ENCODE peak calls at places on chromosome 2, in four cellular contexts. R is coronary artery, C is progenitor cell of endocrine pancreas, G is stomach. W is an unnamed sample.
A peak's percentile ranks its signal among the peaks of the same experiment; 100 is the strongest.

GRCh38 chr2:16257725-16258028 is 317.3 kb downstream of the MYCN start:
- DNase-seq in R (peak; percentile 38), C (no peak), G (no peak), W (no peak)

GRCh38 chr2:24881158-24881557 is 38.9 kb downstream of the ADCY3 start:
- DNase-seq in R (no peak), C (no peak), G (no peak), W (no peak)

GRCh38 chr2:53594586-53594918 is 173.1 kb upstream of the CHAC2 start:
- DNase-seq in R (no peak), C (no peak), G (no peak), W (no peak)

GRCh38 chr2:44118257-44118656 is 50.4 kb upstream of the PPM1B start:
- DNase-seq in R (no peak), C (no peak), G (no peak), W (no peak)

GRCh38 chr2:127121776-127122176 is 14.8 kb upstream of the BIN1 start:
- DNase-seq in R (no peak), C (no peak), G (no peak), W (no peak)

GRCh38 chr2:185044323-185044874 is 446.1 kb downstream of the ZNF804A start:
- DNase-seq in R (no peak), C (no peak), G (no peak), W (no peak)

GRCh38 chr2:55616509-55617159 is 788 bp downstream of the PPP4R3B start:
- DNase-seq in R (no peak), C (no peak), G (no peak), W (no peak)

GRCh38 chr2:84048964-84049363 is 410.1 kb downstream of the SUCLG1 start:
- DNase-seq in R (no peak), C (no peak), G (no peak), W (no peak)

GRCh38 chr2:132670961-132671781 is 1.2 kb upstream of the LYPD1 start:
- DNase-seq in R (no peak), C (peak; percentile 10), G (no peak), W (peak; percentile 14)

GRCh38 chr2:8728305-8729015 is 46.6 kb downstream of the ID2 start:
- DNase-seq in R (no peak), C (no peak), G (no peak), W (no peak)

GRCh38 chr2:194822097-194822496 is 834.9 kb upstream of the SLC39A10 start:
- DNase-seq in R (no peak), C (no peak), G (no peak), W (no peak)

GRCh38 chr2:194824450-194824849 is 832.6 kb upstream of the SLC39A10 start:
- DNase-seq in R (no peak), C (no peak), G (no peak), W (no peak)

GRCh38 chr2:194822657-194823056 is 834.4 kb upstream of the SLC39A10 start:
- DNase-seq in R (no peak), C (no peak), G (no peak), W (no peak)

GRCh38 chr2:194815475-194815874 is 841.6 kb upstream of the SLC39A10 start:
- DNase-seq in R (no peak), C (no peak), G (no peak), W (no peak)

GRCh38 chr2:194819367-194819766 is 837.7 kb upstream of the SLC39A10 start:
- DNase-seq in R (no peak), C (no peak), G (no peak), W (no peak)
- TF ChIP-seq CTCF in R (no peak), C (peak; percentile 32), G (no peak), W (no peak)

GRCh38 chr2:85503168-85503610 is 35.8 kb upstream of the MAT2A start:
- DNase-seq in R (no peak), C (no peak), G (peak; percentile 38), W (no peak)
- TF ChIP-seq CTCF in R (no peak), C (no peak), G (no peak), W (no peak)

DNA sequence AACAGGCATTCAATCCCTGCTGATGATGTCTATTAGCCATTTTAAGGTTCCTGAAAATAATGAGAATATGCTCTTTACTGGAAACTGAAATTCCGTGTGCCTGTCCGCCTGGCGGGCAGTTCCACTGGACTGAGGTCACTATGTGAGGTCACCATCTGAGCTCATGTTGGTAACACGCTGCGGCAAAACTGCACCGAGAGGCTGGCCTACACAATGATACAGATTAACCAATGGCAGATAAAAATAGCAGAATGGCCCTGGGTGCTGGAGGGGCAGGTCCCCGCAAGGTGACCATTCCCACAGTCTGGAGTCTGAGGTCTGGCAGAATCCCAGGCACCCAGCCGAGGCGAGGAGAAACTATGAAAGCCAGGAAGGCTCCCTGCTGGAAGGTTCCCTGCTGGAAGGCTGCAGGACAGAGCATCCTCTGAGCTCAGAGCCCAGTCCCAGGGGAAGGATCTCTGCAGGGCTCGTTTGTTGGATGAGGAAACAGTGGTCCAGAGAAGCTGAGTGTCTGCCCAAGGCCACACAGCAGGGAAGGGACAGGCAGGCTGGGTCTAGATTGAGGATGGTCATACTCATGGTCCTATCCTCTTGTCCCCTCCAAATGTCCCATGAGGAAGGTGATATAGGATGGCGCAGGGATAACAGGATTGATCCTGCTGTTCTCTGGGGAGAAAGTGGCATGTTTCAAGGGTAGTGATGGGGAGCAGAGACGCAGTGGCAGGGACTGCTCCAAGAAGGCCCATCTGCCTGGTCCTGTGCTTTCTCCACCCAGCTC is 24.8 kb downstream of the HS1BP3 start:
- DNase-seq in R (peak; percentile 81), C (no peak), G (peak; percentile 60), W (no peak)
- TF ChIP-seq CTCF in R (no peak), C (no peak), G (no peak), W (no peak)

DNA sequence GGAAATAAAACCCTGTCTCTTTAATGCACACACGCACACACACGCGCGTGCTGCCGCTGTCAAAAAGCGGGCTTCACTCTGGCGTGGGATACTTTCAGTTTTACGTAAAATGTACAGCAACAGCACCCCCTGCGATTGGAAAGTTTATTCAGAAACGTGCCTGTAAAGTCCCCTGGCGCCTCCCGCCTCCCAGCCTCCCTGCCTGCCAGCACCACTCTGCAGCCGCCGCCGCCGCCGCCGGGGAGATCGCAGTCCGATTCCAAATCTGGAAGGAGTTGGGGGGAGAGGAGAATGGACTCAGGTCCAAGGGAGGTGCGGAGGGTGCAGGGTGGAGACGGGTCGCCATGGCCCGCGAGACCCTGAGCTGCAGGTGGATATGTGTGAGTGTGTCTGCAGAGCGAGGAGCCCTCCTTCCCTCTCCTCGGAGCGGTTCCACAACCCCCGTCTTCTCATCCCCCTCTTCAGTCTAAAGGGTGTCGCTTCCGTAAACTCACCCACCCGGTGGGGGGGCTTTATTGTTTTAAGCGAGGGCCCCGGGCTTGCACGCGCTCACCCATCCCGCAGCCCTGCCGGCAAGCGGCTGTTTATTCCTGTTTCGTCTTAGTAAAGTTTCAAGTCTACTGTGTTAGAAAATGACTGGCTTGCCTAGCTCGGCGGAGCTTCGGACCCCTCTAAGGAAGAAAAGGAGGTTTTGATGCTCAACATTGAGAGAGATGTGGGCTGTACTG is 1.8 kb upstream of the BCL11A start:
- DNase-seq in R (no peak), C (peak; percentile 51), G (peak; percentile 72), W (peak; percentile 45)
- TF ChIP-seq CTCF in R (no peak), C (peak; percentile 56), G (no peak), W (peak; percentile 65)

GRCh38 chr2:105357122-105357521 is 19.8 kb downstream of the C2orf49 start:
- DNase-seq in R (no peak), C (no peak), G (no peak), W (no peak)
- TF ChIP-seq CTCF in R (no peak), C (no peak), G (no peak), W (no peak)

GRCh38 chr2:160209457-160209856 is 9.4 kb upstream of the ITGB6 start:
- DNase-seq in R (no peak), C (no peak), G (no peak), W (no peak)
- TF ChIP-seq CTCF in R (no peak), C (no peak), G (no peak), W (no peak)

GRCh38 chr2:237081596-237081995 is 4.1 kb upstream of the COPS8 start:
- DNase-seq in R (no peak), C (no peak), G (no peak), W (no peak)

GRCh38 chr2:237083026-237083425 is 2.7 kb upstream of the COPS8 start:
- DNase-seq in R (no peak), C (no peak), G (no peak), W (no peak)

GRCh38 chr2:237084444-237084843 is 1.2 kb upstream of the COPS8 start:
- DNase-seq in R (no peak), C (no peak), G (no peak), W (no peak)

GRCh38 chr2:237090906-237091305 is 5.2 kb downstream of the COPS8 start:
- DNase-seq in R (no peak), C (no peak), G (no peak), W (no peak)

DNA sequence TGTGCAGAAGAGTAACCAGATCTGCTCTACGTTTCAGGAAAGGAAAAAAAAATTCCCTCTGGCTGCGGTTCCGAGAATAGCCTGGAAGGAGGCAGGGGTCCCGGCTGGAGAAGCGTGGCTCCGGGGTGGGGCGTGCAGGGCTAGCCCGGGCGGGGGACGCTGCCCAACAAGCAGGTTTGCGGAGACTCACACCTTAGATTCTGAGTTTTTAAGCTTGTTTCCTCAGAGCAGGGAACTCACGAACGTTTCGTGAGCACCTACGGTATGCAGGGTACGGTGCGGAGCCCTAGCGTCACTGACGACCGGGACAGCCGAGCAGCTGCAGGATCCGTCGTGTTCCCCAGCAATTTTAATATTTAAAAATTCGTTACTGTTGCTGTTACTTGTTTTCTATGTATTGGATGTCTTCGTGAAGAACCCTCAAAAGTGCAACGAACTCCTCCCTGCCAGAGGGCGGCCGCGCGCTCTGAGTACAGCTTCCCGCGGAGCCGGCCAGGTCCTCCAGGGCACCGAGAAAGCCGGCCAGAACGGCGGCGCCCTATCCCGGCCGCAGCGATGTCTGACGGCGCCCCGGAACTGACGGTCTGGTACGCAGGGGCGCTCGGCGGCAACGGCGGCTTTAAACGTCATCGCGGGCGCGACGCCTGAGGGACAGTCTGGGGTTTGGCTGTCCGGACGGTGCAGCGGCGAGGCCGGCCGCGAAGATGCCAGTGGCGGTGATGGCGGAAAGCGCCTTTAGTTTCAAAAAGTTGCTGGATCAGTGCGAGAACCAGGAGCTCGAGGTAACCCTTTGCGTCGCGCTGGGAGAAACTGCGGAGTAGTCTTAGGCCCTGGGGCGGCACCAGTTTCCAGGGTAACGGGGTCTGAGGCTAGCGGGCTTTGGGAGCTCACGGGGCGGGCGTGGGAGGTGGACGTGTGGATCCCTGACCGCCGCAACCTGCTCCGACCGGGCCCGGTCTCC is at the start of gene COPS8:
- DNase-seq in R (peak; percentile 97), C (peak; percentile 80), G (peak; percentile 96), W (peak; percentile 88)
- TF ChIP-seq CTCF in R (no peak), C (peak; percentile 48), G (peak; percentile 7), W (no peak)

GRCh38 chr2:210356944-210357343 is 42.0 kb upstream of the MYL1 start:
- DNase-seq in R (no peak), C (no peak), G (no peak), W (no peak)
- TF ChIP-seq CTCF in R (no peak), C (no peak), G (no peak), W (no peak)